ENCODE peak calls at places on chromosomes 12 and 14, in five cellular contexts. P is pancreas, X is K562, S is HL-60, D is A549. Q is an unnamed sample.

GRCh38 chr12:53071591-53072551 is 7.3 kb downstream of the SPRYD3 start:
- DNase-seq in D (no peak), S (no peak), X (peak), P (no peak), Q (no peak)

GRCh38 chr12:122356192-122356635 is 66.3 kb downstream of the CLIP1 start:
- DNase-seq in S (peak), D (peak), P (no peak), X (peak), Q (peak)

GRCh38 chr14:91139776-91140175 is 25.9 kb downstream of the DGLUCY start:
- DNase-seq in X (no peak), P (no peak), D (no peak), S (no peak), Q (no peak)

GRCh38 chr12:90569685-90570084 is 385.3 kb downstream of the CCER1 start:
- DNase-seq in D (no peak), X (no peak), P (no peak), S (no peak), Q (no peak)

GRCh38 chr12:101857043-101857558 is 20.3 kb upstream of the DRAM1 start:
- DNase-seq in D (no peak), S (peak), P (no peak), X (no peak), Q (no peak)

GRCh38 chr12:120457133-120457532 is 10.9 kb downstream of the GATC start:
- DNase-seq in S (no peak), D (peak), X (peak), P (no peak), Q (no peak)

GRCh38 chr12:110109037-110109836 is 14.9 kb upstream of the IFT81 start:
- DNase-seq in D (peak), X (peak), S (no peak), P (peak), Q (peak)

GRCh38 chr14:70832536-70833305 is 23.4 kb upstream of the MAP3K9 start:
- DNase-seq in D (no peak), S (no peak), P (no peak), X (no peak), Q (no peak)

GRCh38 chr14:105067140-105067968 is 2.1 kb upstream of the GPR132 start:
- DNase-seq in X (no peak), D (no peak), P (no peak), S (peak), Q (no peak)

GRCh38 chr12:50533971-50534370 is 29.2 kb downstream of the DIP2B start:
- DNase-seq in P (no peak), S (no peak), D (no peak), X (no peak), Q (no peak)

GRCh38 chr14:67352055-67352454 is 7.5 kb downstream of the ATP6V1D start:
- DNase-seq in D (no peak), X (no peak), S (no peak), P (no peak), Q (no peak)

GRCh38 chr12:27396416-27396815 is 50.1 kb upstream of the SMCO2 start:
- DNase-seq in D (no peak), X (no peak), S (no peak), P (no peak), Q (no peak)

GRCh38 chr12:91877461-91878230 is 268.0 kb downstream of the BTG1 start:
- DNase-seq in X (no peak), S (no peak), P (no peak), D (no peak), Q (no peak)

GRCh38 chr12:69502342-69503081 is 32.3 kb downstream of the FRS2 start:
- DNase-seq in D (no peak), P (no peak), S (no peak), X (no peak), Q (no peak)

GRCh38 chr14:100818221-100818699 is 7.7 kb upstream of the MEG3 start:
- DNase-seq in S (no peak), D (no peak), P (peak), X (no peak), Q (no peak)

GRCh38 chr14:90781344-90781761 is 34.9 kb downstream of the TTC7B start:
- DNase-seq in S (no peak), D (no peak), P (no peak), X (no peak), Q (peak)

GRCh38 chr12:119479121-119479561 is 114.4 kb upstream of the TMEM233 start:
- DNase-seq in X (no peak), P (no peak), S (no peak), D (no peak), Q (no peak)

GRCh38 chr14:99624971-99625370 is 20.0 kb upstream of the HHIPL1 start:
- DNase-seq in D (no peak), X (no peak), P (no peak), S (no peak), Q (no peak)

GRCh38 chr12:2374092-2374740 is 321.4 kb downstream of the CACNA1C start:
- DNase-seq in P (no peak), D (no peak), S (no peak), X (no peak), Q (no peak)

GRCh38 chr12:84508325-84508861 is 404.2 kb downstream of the SLC6A15 start:
- DNase-seq in D (peak), X (no peak), P (no peak), S (no peak), Q (no peak)
- H3K4me3 ChIP-seq in D (no peak), X (no peak), P (no peak), S (no peak), Q (no peak)

DNA sequence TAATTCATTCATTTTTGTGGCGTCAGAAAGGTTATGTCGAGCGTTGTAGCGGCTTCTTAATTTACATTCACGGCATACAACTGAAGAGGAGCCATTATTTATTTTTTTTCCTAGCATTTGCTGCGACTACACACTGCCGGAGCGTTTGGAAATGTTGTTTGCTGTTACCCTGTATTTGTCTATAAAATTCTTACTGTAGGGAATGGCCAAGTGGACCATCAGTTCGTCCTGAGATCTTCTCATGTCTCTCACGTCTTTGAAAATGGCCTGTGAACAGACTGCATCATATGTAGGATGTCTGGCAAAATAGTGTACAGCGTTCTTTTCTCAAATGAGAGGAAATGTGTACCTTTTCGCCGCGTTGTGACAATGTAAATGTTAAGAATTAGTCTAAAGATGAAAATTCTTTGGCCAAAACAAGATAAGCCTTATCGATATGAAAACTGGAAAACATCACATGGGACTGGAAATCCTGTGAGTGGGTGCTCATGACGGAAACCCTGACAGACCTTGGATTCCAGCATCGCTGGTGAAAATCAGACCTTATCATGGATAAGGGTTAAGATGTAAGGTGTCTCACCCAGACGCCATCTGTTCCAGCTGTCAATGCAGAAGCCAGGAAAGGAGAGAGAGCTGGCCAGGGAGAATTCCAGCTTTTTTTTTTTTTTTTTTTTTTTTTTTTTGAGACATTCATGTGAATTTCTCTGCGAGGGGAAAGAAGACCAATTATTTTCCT is 1.5 kb downstream of the TRAF3 start:
- DNase-seq in X (no peak), P (no peak), S (no peak), D (no peak), Q (no peak)
- H3K27ac ChIP-seq in X (peak), P (no peak), S (peak), D (peak), Q (peak)

DNA sequence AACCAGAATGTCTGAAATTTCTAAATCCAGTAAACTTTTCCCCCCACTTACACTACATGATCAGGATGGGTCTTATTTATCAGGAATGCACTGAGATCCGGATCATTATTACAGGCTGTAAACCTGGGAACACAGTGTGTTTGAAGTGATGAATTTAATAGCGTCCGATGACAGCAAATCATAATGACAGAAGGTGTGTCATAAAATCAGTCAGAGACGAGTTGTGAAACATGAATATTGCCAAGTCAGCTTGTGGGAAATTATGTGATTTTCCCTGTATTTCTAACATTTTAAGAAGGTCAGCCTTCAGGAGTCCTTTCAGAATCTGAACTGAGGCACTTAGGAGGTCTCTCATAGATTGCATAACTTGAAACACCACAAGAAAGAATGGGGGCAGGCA is 36.7 kb downstream of the RERG start:
- DNase-seq in S (no peak), D (no peak), X (no peak), P (no peak), Q (no peak)
- H3K4me3 ChIP-seq in S (no peak), D (no peak), X (no peak), P (no peak), Q (no peak)

DNA sequence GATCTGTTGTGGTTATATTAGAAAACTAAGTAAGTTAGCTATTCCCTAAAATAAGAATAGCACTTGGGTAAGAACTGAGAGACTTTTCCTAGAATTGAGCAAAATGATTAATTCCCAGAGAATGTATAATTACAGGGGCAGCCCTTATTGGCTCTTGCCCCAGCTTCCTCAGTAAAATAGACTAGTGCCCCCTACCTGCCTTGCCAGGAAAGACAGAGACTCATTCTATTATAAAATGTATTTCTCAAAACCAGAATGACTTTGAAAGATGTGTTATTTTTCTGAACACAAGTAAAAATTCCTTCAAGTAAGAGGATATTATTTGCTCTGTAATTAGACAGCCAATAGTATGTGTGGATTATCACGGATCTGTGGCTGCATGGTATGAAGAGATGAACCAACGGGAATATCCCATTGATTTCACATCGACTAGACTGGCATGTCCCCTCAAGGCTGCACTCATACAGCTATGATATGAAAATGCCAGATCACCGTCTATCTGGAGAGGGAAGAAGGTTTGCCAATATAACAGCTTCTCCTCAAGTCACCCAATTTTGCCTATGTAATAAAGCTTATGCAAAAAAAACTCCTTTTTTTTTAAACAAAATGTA is 7.4 kb upstream of the GLRX5 start:
- DNase-seq in X (no peak), P (no peak), D (no peak), S (peak), Q (no peak)
- H3K27ac ChIP-seq in X (no peak), P (no peak), D (no peak), S (peak), Q (no peak)

GRCh38 chr12:94186461-94187237 is 38.3 kb downstream of the PLXNC1 start:
- DNase-seq in S (no peak), P (peak), D (no peak), X (no peak), Q (peak)

GRCh38 chr12:94184995-94185711 is 36.8 kb downstream of the PLXNC1 start:
- DNase-seq in S (no peak), P (no peak), D (no peak), X (no peak), Q (no peak)

GRCh38 chr12:94190623-94191022 is 42.2 kb downstream of the PLXNC1 start:
- DNase-seq in S (no peak), X (no peak), D (no peak), P (no peak), Q (no peak)

GRCh38 chr12:94185801-94186200 is 37.4 kb downstream of the PLXNC1 start:
- DNase-seq in D (no peak), P (no peak), X (no peak), S (no peak), Q (no peak)

DNA sequence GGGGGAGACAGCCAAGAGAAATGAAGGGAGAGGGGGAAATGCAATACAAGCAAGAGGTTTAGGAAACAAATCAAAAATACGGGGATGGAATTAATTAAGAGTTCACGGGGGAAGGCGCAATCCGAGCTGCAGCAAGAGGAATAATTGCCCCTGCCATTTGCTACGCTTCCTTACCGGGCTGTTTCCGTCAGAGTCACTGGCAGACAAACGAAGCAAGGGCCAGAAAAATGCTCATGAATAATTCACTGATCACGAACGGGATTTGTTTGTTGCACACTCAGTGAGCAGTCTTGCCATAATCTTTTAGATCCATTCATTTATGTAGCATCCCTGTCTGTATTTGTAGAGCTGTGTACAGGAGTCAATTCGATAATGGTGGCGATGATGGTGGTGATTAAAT is 39.0 kb downstream of the PLXNC1 start:
- DNase-seq in X (no peak), S (no peak), P (no peak), D (no peak), Q (no peak)
- H3K4me3 ChIP-seq in X (no peak), S (no peak), P (no peak), D (no peak), Q (peak)

GRCh38 chr14:75825147-75825592 is 156.6 kb downstream of the TGFB3 start:
- DNase-seq in D (no peak), X (no peak), S (no peak), P (no peak), Q (no peak)
- H3K27ac ChIP-seq in D (no peak), X (no peak), S (no peak), P (peak), Q (no peak)

GRCh38 chr12:93466625-93467350 is 526 bp upstream of the MRPL42 start:
- DNase-seq in S (no peak), P (no peak), D (no peak), X (no peak), Q (no peak)
- H3K4me3 ChIP-seq in S (peak), P (no peak), D (no peak), X (peak), Q (no peak)

GRCh38 chr12:79415296-79415695 is 275.5 kb downstream of the PAWR start:
- DNase-seq in X (no peak), P (no peak), D (no peak), S (no peak), Q (no peak)
- H3K27ac ChIP-seq in X (no peak), P (no peak), D (peak), S (no peak), Q (no peak)

GRCh38 chr14:103705524-103706284 is 9.5 kb downstream of the XRCC3 start:
- DNase-seq in P (no peak), X (no peak), D (no peak), S (no peak), Q (no peak)

GRCh38 chr14:103704708-103705107 is 10.5 kb downstream of the XRCC3 start:
- DNase-seq in P (no peak), S (no peak), D (no peak), X (no peak), Q (no peak)

GRCh38 chr14:103706551-103707328 is 8.5 kb downstream of the XRCC3 start:
- DNase-seq in P (no peak), X (no peak), D (no peak), S (no peak), Q (no peak)

GRCh38 chr14:103703433-103704385 is 11.5 kb downstream of the XRCC3 start:
- DNase-seq in S (no peak), D (no peak), X (no peak), P (no peak), Q (no peak)

DNA sequence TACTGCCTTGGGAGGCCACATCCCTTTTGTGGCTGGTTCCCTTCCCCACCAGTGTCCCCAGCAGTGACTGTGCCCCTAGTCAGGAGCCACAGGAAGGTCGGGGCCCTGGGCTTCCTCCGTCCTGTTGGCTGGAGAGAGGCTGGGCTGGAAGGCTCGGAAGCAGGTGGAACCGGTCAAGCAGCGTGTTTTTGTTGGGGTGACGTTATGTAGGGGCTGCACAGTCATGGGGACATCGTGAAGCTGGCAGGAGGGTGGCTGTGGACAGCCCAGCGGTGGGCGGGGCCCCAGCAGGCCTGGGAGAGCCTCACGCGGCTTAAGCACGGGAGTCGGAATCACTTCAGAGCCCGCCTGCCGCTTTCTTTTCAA is 10.1 kb downstream of the XRCC3 start:
- DNase-seq in D (no peak), S (no peak), X (no peak), P (no peak), Q (no peak)
- H3K4me3 ChIP-seq in D (no peak), S (no peak), X (no peak), P (no peak), Q (no peak)

GRCh38 chr12:67067453-67068203 is 201.5 kb upstream of the CAND1 start:
- DNase-seq in X (no peak), D (no peak), S (no peak), P (no peak), Q (no peak)

GRCh38 chr12:67069451-67070306 is 199.5 kb upstream of the CAND1 start:
- DNase-seq in P (peak), X (peak), S (peak), D (peak), Q (no peak)

GRCh38 chr12:67070307-67070600 is 198.9 kb upstream of the CAND1 start:
- DNase-seq in S (no peak), P (no peak), D (no peak), X (no peak), Q (no peak)

GRCh38 chr12:67068204-67068731 is 200.9 kb upstream of the CAND1 start:
- DNase-seq in D (no peak), X (no peak), P (no peak), S (no peak), Q (no peak)

GRCh38 chr12:67068773-67069450 is 200.2 kb upstream of the CAND1 start:
- DNase-seq in S (peak), X (peak), P (peak), D (peak), Q (peak)
- H3K27ac ChIP-seq in S (no peak), X (no peak), P (peak), D (peak), Q (no peak)